ENCODE peak calls at places on chromosomes 7 and 10, in six cellular contexts. Y, W, N, J, U and X are unnamed samples.

GRCh38 chr10:86698207-86698940 is 30.1 kb downstream of the LDB3 start:
- DNase-seq in W (no peak), J (no peak), Y (no peak), N (no peak), U (no peak), X (no peak)

GRCh38 chr10:126001579-126001978 is 105.2 kb downstream of the FANK1 start:
- DNase-seq in N (no peak), U (peak), Y (no peak), W (peak), J (no peak), X (no peak)

GRCh38 chr10:121710207-121710606 is 112.0 kb upstream of the FGFR2 start:
- DNase-seq in Y (no peak), W (no peak), N (no peak), U (no peak), J (no peak), X (no peak)

GRCh38 chr10:117537436-117537903 is 5.1 kb upstream of the EMX2 start:
- DNase-seq in Y (no peak), J (peak), N (no peak), U (peak), W (peak), X (peak)

GRCh38 chr10:32244421-32245207 is 102.3 kb downstream of the EPC1 start:
- DNase-seq in U (no peak), N (no peak), Y (no peak), W (no peak), J (no peak), X (no peak)

GRCh38 chr7:17680026-17680425 is 260.3 kb downstream of the SNX13 start:
- DNase-seq in Y (no peak), N (peak), J (no peak), U (peak), W (peak), X (peak)

GRCh38 chr7:66837007-66837406 is 84.0 kb upstream of the TMEM248 start:
- DNase-seq in N (no peak), W (peak), Y (no peak), J (peak), U (no peak), X (no peak)

GRCh38 chr10:122894261-122894944 is 15.0 kb upstream of the FAM24B start:
- DNase-seq in W (no peak), Y (no peak), N (no peak), U (no peak), J (no peak), X (no peak)

GRCh38 chr7:33243319-33243881 is 114.0 kb downstream of the BBS9 start:
- DNase-seq in N (peak), Y (no peak), J (no peak), W (peak), U (peak), X (peak)

GRCh38 chr10:28652101-28652500 is 25.2 kb upstream of the BAMBI start:
- DNase-seq in Y (no peak), W (no peak), N (no peak), J (no peak), U (no peak), X (no peak)

GRCh38 chr7:41189866-41190265 is 513.0 kb downstream of the INHBA start:
- DNase-seq in N (peak), Y (no peak), W (peak), J (no peak), U (peak), X (peak)

GRCh38 chr10:26430641-26431163 is 7.4 kb upstream of the APBB1IP start:
- DNase-seq in W (no peak), U (no peak), Y (peak), N (no peak), J (peak), X (no peak)

GRCh38 chr7:11182736-11183135 is 209.1 kb downstream of the PHF14 start:
- DNase-seq in N (no peak), J (no peak), U (no peak), Y (no peak), W (no peak), X (no peak)

GRCh38 chr10:127392351-127393235 is 156.5 kb upstream of the NPS start:
- DNase-seq in Y (no peak), N (no peak), J (no peak), U (no peak), W (no peak), X (no peak)

GRCh38 chr7:50423860-50424259 is 26.3 kb downstream of the FIGNL1 start:
- DNase-seq in J (no peak), Y (no peak), U (no peak), W (no peak), N (no peak), X (no peak)

GRCh38 chr10:65032867-65033769 is 1511.9 kb downstream of the REEP3 start:
- DNase-seq in N (no peak), U (no peak), W (no peak), Y (no peak), J (no peak), X (peak)

GRCh38 chr7:121113288-121113687 is 124.8 kb downstream of the CPED1 start:
- DNase-seq in J (no peak), U (no peak), Y (no peak), N (no peak), W (no peak), X (peak)

GRCh38 chr7:114759347-114760062 is 162.4 kb upstream of the MDFIC start:
- DNase-seq in N (peak), W (no peak), Y (no peak), J (no peak), U (no peak), X (peak)

GRCh38 chr10:101323495-101323894 is 30.5 kb upstream of the BTRC start:
- DNase-seq in W (no peak), Y (no peak), N (no peak), J (no peak), U (no peak), X (no peak)

GRCh38 chr10:4004144-4004543 is 219.1 kb upstream of the KLF6 start:
- DNase-seq in N (no peak), W (no peak), J (no peak), Y (no peak), U (no peak), X (no peak)

GRCh38 chr10:9657530-9657929 is 1360.1 kb upstream of the CELF2 start:
- DNase-seq in Y (no peak), N (no peak), U (no peak), W (no peak), J (no peak), X (no peak)

GRCh38 chr7:105678811-105679495 is 97.7 kb upstream of the EFCAB10 start:
- DNase-seq in Y (peak), N (no peak), U (no peak), J (peak), W (peak), X (peak)

GRCh38 chr7:44375236-44375699 is 49.9 kb upstream of the CAMK2B start:
- DNase-seq in N (no peak), J (no peak), W (peak), U (no peak), Y (no peak), X (no peak)